ENCODE peak calls at places on chromosomes 2 and 18, in six cellular contexts. R is neuronal stem cell; Y is CD8-positive, alpha-beta T cell; T is psoas muscle; F is CD8-positive, alpha-beta memory T cell; Z is GM06990. Q is an unnamed sample.
A peak's percentile ranks its signal among the peaks of the same experiment; 100 is the strongest.

GRCh38 chr2:39593439-39594393 is 72.0 kb upstream of the TMEM178A start:
- DNase-seq in R (peak; percentile 40), Y (no peak), T (no peak), F (no peak), Z (no peak), Q (no peak)

GRCh38 chr2:15763822-15764682 is 172.4 kb downstream of the DDX1 start:
- DNase-seq in R (no peak), Y (no peak), T (no peak), F (no peak), Z (no peak), Q (no peak)

GRCh38 chr18:7626922-7627440 is 59.9 kb downstream of the PTPRM start:
- DNase-seq in R (no peak), Y (no peak), T (no peak), F (no peak), Z (no peak), Q (no peak)

GRCh38 chr2:215712219-215712849 is 276.5 kb upstream of the FN1 start:
- DNase-seq in R (no peak), Y (no peak), T (no peak), F (no peak), Z (no peak), Q (no peak)

GRCh38 chr2:3728104-3729054 is 25.0 kb downstream of the DCDC2C start:
- DNase-seq in R (peak; percentile 41), Y (no peak), T (no peak), F (no peak), Z (no peak), Q (no peak)

GRCh38 chr2:144528108-144528507 is 8.2 kb upstream of the ZEB2 start:
- DNase-seq in R (no peak), Y (no peak), T (no peak), F (no peak), Z (no peak), Q (no peak)

GRCh38 chr2:216283038-216283900 is 89.0 kb downstream of the MARCHF4 start:
- DNase-seq in R (no peak), Y (no peak), T (no peak), F (no peak), Z (peak; percentile 63), Q (no peak)

GRCh38 chr18:75029456-75029855 is 179.5 kb downstream of the PTGR3 start:
- DNase-seq in R (no peak), Y (peak; percentile 56), T (no peak), F (no peak), Z (peak; percentile 8), Q (no peak)

GRCh38 chr2:70525032-70525431 is 28.6 kb downstream of the TGFA start:
- DNase-seq in R (no peak), Y (no peak), T (no peak), F (no peak), Z (no peak), Q (no peak)

GRCh38 chr18:79798346-79798998 is 734 bp downstream of the KCNG2 start:
- DNase-seq in R (no peak), Y (no peak), T (no peak), F (peak; percentile 26), Z (no peak), Q (no peak)

GRCh38 chr18:34028341-34028740 is 196.4 kb downstream of the NOL4 start:
- DNase-seq in R (no peak), Y (no peak), T (no peak), F (no peak), Z (no peak), Q (no peak)

GRCh38 chr2:8583400-8584173 is 98.3 kb upstream of the ID2 start:
- DNase-seq in R (peak; percentile 40), Y (peak; percentile 82), T (peak; percentile 85), F (peak; percentile 83), Z (peak; percentile 95), Q (peak; percentile 90)

GRCh38 chr2:38697116-38697840 is 31.4 kb downstream of the GALM start:
- DNase-seq in R (no peak), Y (peak; percentile 52), T (no peak), F (peak; percentile 83), Z (no peak), Q (no peak)

GRCh38 chr2:117436697-117437096 is 377.8 kb upstream of the DDX18 start:
- DNase-seq in R (no peak), Y (no peak), T (no peak), F (no peak), Z (no peak), Q (no peak)

GRCh38 chr2:35503311-35503710 is 852.3 kb upstream of the CRIM1 start:
- DNase-seq in R (no peak), Y (no peak), T (no peak), F (no peak), Z (no peak), Q (no peak)

GRCh38 chr18:22846088-22846683 is 86.9 kb upstream of the RBBP8 start:
- DNase-seq in R (no peak), Y (no peak), T (no peak), F (no peak), Z (no peak), Q (no peak)

GRCh38 chr2:129056309-129056958 is 737.8 kb upstream of the HS6ST1 start:
- DNase-seq in R (no peak), Y (no peak), T (no peak), F (no peak), Z (no peak), Q (no peak)

GRCh38 chr18:53799134-53799533 is 425.3 kb downstream of the MBD2 start:
- DNase-seq in R (no peak), Y (no peak), T (no peak), F (no peak), Z (no peak), Q (no peak)

GRCh38 chr2:78423631-78424030 is 601.9 kb upstream of the REG3G start:
- DNase-seq in R (no peak), Y (no peak), T (no peak), F (no peak), Z (no peak), Q (no peak)

GRCh38 chr2:43292297-43292696 is 65.9 kb upstream of the ZFP36L2 start:
- DNase-seq in R (no peak), Y (no peak), T (no peak), F (no peak), Z (no peak), Q (no peak)

GRCh38 chr2:43292851-43293743 is 66.7 kb upstream of the ZFP36L2 start:
- DNase-seq in R (no peak), Y (peak; percentile 19), T (no peak), F (no peak), Z (no peak), Q (no peak)

GRCh38 chr2:43285987-43286386 is 59.6 kb upstream of the ZFP36L2 start:
- DNase-seq in R (no peak), Y (no peak), T (no peak), F (no peak), Z (no peak), Q (no peak)

GRCh38 chr2:43284967-43285366 is 58.6 kb upstream of the ZFP36L2 start:
- DNase-seq in R (no peak), Y (no peak), T (no peak), F (no peak), Z (no peak), Q (no peak)

DNA sequence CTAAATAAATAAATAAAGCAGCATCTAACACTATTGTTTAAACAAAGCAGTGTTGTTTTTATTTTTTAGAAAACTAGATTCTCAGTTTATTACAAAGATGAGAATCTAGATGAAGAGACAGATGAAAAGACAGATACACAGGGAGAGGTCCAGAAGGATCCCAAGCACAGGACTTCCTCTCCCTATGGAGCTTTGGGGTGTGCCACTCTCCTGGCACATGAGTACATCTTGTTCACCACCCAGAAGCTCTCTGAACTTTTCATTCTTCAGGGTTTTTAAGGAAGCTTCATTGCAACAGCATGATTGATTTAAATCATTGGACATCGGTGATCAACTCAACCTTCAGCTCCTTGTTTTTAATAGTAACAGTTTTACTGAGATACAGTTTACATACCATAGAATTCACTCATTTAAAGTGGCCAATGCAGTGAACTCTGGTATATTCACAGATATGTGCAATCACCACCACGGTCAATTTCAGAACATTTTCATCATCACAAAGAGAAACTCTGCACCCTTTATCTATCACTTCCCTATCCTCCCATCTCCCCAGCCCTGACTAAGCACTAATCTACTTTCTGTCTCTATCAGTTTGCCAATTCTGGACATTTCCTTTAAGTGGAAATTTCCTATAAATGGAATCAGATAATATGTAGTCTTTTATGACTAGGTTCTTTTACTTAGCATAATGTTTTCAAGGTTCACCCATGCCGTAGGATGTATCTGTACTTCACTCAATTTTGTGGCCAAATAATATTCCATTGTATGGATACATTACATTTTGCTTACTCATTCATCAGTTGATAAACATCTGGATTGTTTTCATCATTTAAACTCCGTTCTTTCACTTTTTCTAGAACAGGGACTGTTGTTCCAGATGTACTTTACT is 62.3 kb upstream of the ZFP36L2 start:
- DNase-seq in R (no peak), Y (no peak), T (no peak), F (no peak), Z (no peak), Q (no peak)
- H3K36me3 ChIP-seq in R (peaks cover 17% of the 10 kb centered on the region), Y (peaks cover 25% of the 10 kb centered on the region), T (peaks cover 34% of the 10 kb centered on the region), F (peaks cover 46% of the 10 kb centered on the region), Z (peaks cover 12% of the 10 kb centered on the region), Q (no peaks in the 10 kb centered on the region)

GRCh38 chr2:98572211-98572610 is 36.1 kb downstream of the COA5 start:
- DNase-seq in R (no peak), Y (no peak), T (no peak), F (no peak), Z (no peak), Q (no peak)
- H3K36me3 ChIP-seq in R (peaks cover 26% of the 10 kb centered on the region), Y (peaks cover 84% of the 10 kb centered on the region), T (peaks cover 88% of the 10 kb centered on the region), F (peaks cover 70% of the 10 kb centered on the region), Z (peaks cover 54% of the 10 kb centered on the region), Q (no peaks in the 10 kb centered on the region)

GRCh38 chr2:1678609-1679008 is 65.7 kb downstream of the PXDN start:
- DNase-seq in R (no peak), Y (peak; percentile 40), T (no peak), F (no peak), Z (no peak), Q (no peak)

GRCh38 chr2:1676091-1676912 is 68.0 kb downstream of the PXDN start:
- DNase-seq in R (no peak), Y (peak; percentile 35), T (no peak), F (no peak), Z (no peak), Q (no peak)

GRCh38 chr2:1675633-1676032 is 68.7 kb downstream of the PXDN start:
- DNase-seq in R (no peak), Y (peak; percentile 42), T (peak; percentile 63), F (no peak), Z (no peak), Q (peak; percentile 88)

GRCh38 chr2:1677833-1678165 is 66.5 kb downstream of the PXDN start:
- DNase-seq in R (no peak), Y (no peak), T (no peak), F (no peak), Z (no peak), Q (no peak)

GRCh38 chr2:1676913-1677832 is 67.1 kb downstream of the PXDN start:
- DNase-seq in R (no peak), Y (peak; percentile 46), T (no peak), F (no peak), Z (no peak), Q (no peak)
- H3K36me3 ChIP-seq in R (peaks cover 75% of the 10 kb centered on the region), Y (no peaks in the 10 kb centered on the region), T (peaks cover 25% of the 10 kb centered on the region), F (no peaks in the 10 kb centered on the region), Z (no peaks in the 10 kb centered on the region), Q (no peaks in the 10 kb centered on the region)

GRCh38 chr2:86027913-86028762 is 77.5 kb downstream of the POLR1A start:
- DNase-seq in R (no peak), Y (no peak), T (no peak), F (no peak), Z (no peak), Q (no peak)

GRCh38 chr2:86027196-86027912 is 78.3 kb downstream of the POLR1A start:
- DNase-seq in R (no peak), Y (no peak), T (no peak), F (no peak), Z (no peak), Q (no peak)

GRCh38 chr2:86025229-86025820 is 80.4 kb downstream of the POLR1A start:
- DNase-seq in R (no peak), Y (no peak), T (no peak), F (no peak), Z (no peak), Q (no peak)

GRCh38 chr2:86025976-86026743 is 79.5 kb downstream of the POLR1A start:
- DNase-seq in R (no peak), Y (no peak), T (no peak), F (no peak), Z (no peak), Q (no peak)

GRCh38 chr2:86026744-86027065 is 79.0 kb downstream of the POLR1A start:
- DNase-seq in R (no peak), Y (no peak), T (no peak), F (no peak), Z (no peak), Q (no peak)
- H3K36me3 ChIP-seq in R (peaks cover 62% of the 10 kb centered on the region), Y (peaks cover 47% of the 10 kb centered on the region), T (peaks cover 74% of the 10 kb centered on the region), F (peaks cover 32% of the 10 kb centered on the region), Z (peaks cover 34% of the 10 kb centered on the region), Q (no peaks in the 10 kb centered on the region)

Q was measured in uterus.